ENCODE peak calls at places on chromosomes 5 and 9, in seven cellular contexts. One of them, this sample, is unnamed.

GRCh38 chr5:140116716-140117115 is 2.8 kb downstream of the PURA start:
- DNase-seq in mesenchymal stem cell: no peak
- DNase-seq in HepG2: no peak
- DNase-seq in A549: peak; percentile 20
- DNase-seq in fibroblast of lung: no peak
- DNase-seq in OCI-LY7: peak; percentile 43
- DNase-seq in H1: no peak
- DNase-seq in this sample: peak; percentile 53

GRCh38 chr5:140590861-140591260 is 26.2 kb downstream of the SLC35A4 start:
- DNase-seq in mesenchymal stem cell: no peak
- DNase-seq in H1: no peak
- DNase-seq in fibroblast of lung: no peak
- DNase-seq in HepG2: no peak
- DNase-seq in A549: no peak
- DNase-seq in OCI-LY7: no peak
- DNase-seq in this sample: no peak

GRCh38 chr5:1140188-1140817 is 28.4 kb upstream of the SLC12A7 start:
- DNase-seq in HepG2: peak; percentile 54
- DNase-seq in OCI-LY7: peak; percentile 90
- DNase-seq in H1: peak; percentile 36
- DNase-seq in A549: peak; percentile 67
- DNase-seq in mesenchymal stem cell: peak; percentile 59
- DNase-seq in fibroblast of lung: peak; percentile 28
- DNase-seq in this sample: peak; percentile 80

GRCh38 chr5:119840175-119840574 is 210.8 kb downstream of the FAM170A start:
- DNase-seq in H1: no peak
- DNase-seq in OCI-LY7: no peak
- DNase-seq in HepG2: no peak
- DNase-seq in mesenchymal stem cell: no peak
- DNase-seq in fibroblast of lung: peak; percentile 9
- DNase-seq in A549: no peak
- DNase-seq in this sample: no peak

GRCh38 chr9:35919212-35920003 is 10.1 kb downstream of the SPAAR start:
- DNase-seq in mesenchymal stem cell: no peak
- DNase-seq in A549: no peak
- DNase-seq in fibroblast of lung: no peak
- DNase-seq in HepG2: no peak
- DNase-seq in H1: no peak
- DNase-seq in OCI-LY7: no peak
- DNase-seq in this sample: no peak

GRCh38 chr9:133907302-133907880 is 84.7 kb downstream of the VAV2 start:
- DNase-seq in H1: no peak
- DNase-seq in HepG2: no peak
- DNase-seq in fibroblast of lung: no peak
- DNase-seq in A549: no peak
- DNase-seq in mesenchymal stem cell: no peak
- DNase-seq in OCI-LY7: no peak
- DNase-seq in this sample: no peak

GRCh38 chr9:32339424-32339823 is 45.0 kb upstream of the ACO1 start:
- DNase-seq in HepG2: no peak
- DNase-seq in mesenchymal stem cell: no peak
- DNase-seq in A549: no peak
- DNase-seq in fibroblast of lung: no peak
- DNase-seq in H1: no peak
- DNase-seq in OCI-LY7: peak; percentile 7
- DNase-seq in this sample: peak; percentile 19

GRCh38 chr9:26814799-26815198 is 77.8 kb downstream of the CAAP1 start:
- DNase-seq in H1: no peak
- DNase-seq in mesenchymal stem cell: no peak
- DNase-seq in HepG2: no peak
- DNase-seq in A549: no peak
- DNase-seq in fibroblast of lung: no peak
- DNase-seq in OCI-LY7: no peak
- DNase-seq in this sample: no peak

GRCh38 chr5:170542691-170543275 is 39.0 kb downstream of the KCNIP1 start:
- DNase-seq in fibroblast of lung: no peak
- DNase-seq in A549: no peak
- DNase-seq in H1: no peak
- DNase-seq in mesenchymal stem cell: no peak
- DNase-seq in OCI-LY7: no peak
- DNase-seq in HepG2: no peak
- DNase-seq in this sample: no peak

GRCh38 chr9:105360344-105360743 is 87.5 kb upstream of the FSD1L start:
- DNase-seq in HepG2: no peak
- DNase-seq in fibroblast of lung: no peak
- DNase-seq in H1: no peak
- DNase-seq in A549: peak; percentile 4
- DNase-seq in OCI-LY7: peak; percentile 17
- DNase-seq in mesenchymal stem cell: no peak
- DNase-seq in this sample: no peak

GRCh38 chr9:83511051-83511450 is 27.1 kb downstream of the FRMD3 start:
- DNase-seq in A549: no peak
- DNase-seq in mesenchymal stem cell: peak; percentile 2
- DNase-seq in OCI-LY7: no peak
- DNase-seq in H1: no peak
- DNase-seq in fibroblast of lung: no peak
- DNase-seq in HepG2: no peak
- DNase-seq in this sample: peak; percentile 79

GRCh38 chr9:90124961-90125360 is 517.7 kb downstream of the DIRAS2 start:
- DNase-seq in H1: no peak
- DNase-seq in OCI-LY7: no peak
- DNase-seq in mesenchymal stem cell: peak; percentile 74
- DNase-seq in HepG2: no peak
- DNase-seq in A549: no peak
- DNase-seq in fibroblast of lung: peak; percentile 65
- DNase-seq in this sample: no peak

GRCh38 chr9:111952559-111952958 is 55.9 kb downstream of the UGCG start:
- DNase-seq in H1: no peak
- DNase-seq in fibroblast of lung: peak; percentile 75
- DNase-seq in HepG2: no peak
- DNase-seq in OCI-LY7: no peak
- DNase-seq in A549: no peak
- DNase-seq in mesenchymal stem cell: peak; percentile 79
- DNase-seq in this sample: peak; percentile 67

GRCh38 chr5:157555031-157555640 is 20.4 kb downstream of the ADAM19 start:
- DNase-seq in A549: no peak
- DNase-seq in HepG2: no peak
- DNase-seq in mesenchymal stem cell: no peak
- DNase-seq in H1: no peak
- DNase-seq in fibroblast of lung: no peak
- DNase-seq in OCI-LY7: no peak
- DNase-seq in this sample: no peak

GRCh38 chr9:87267701-87268100 is 230.0 kb upstream of the DAPK1 start:
- DNase-seq in mesenchymal stem cell: no peak
- DNase-seq in A549: no peak
- DNase-seq in HepG2: no peak
- DNase-seq in H1: no peak
- DNase-seq in OCI-LY7: no peak
- DNase-seq in fibroblast of lung: no peak
- DNase-seq in this sample: no peak

GRCh38 chr5:139652788-139653241 is 4.7 kb downstream of the CXXC5 start:
- DNase-seq in H1: no peak
- DNase-seq in fibroblast of lung: no peak
- DNase-seq in A549: no peak
- DNase-seq in mesenchymal stem cell: peak; percentile 88
- DNase-seq in OCI-LY7: peak; percentile 49
- DNase-seq in HepG2: no peak
- DNase-seq in this sample: no peak

GRCh38 chr5:8396756-8397155 is 527.8 kb downstream of the MTRR start:
- DNase-seq in A549: no peak
- DNase-seq in HepG2: no peak
- DNase-seq in H1: no peak
- DNase-seq in fibroblast of lung: peak; percentile 21
- DNase-seq in OCI-LY7: no peak
- DNase-seq in mesenchymal stem cell: no peak
- DNase-seq in this sample: peak; percentile 49

GRCh38 chr9:78856144-78856543 is 559.2 kb downstream of the PSAT1 start:
- DNase-seq in OCI-LY7: no peak
- DNase-seq in fibroblast of lung: no peak
- DNase-seq in HepG2: no peak
- DNase-seq in mesenchymal stem cell: no peak
- DNase-seq in A549: no peak
- DNase-seq in H1: no peak
- DNase-seq in this sample: peak; percentile 16

GRCh38 chr9:70413427-70413797 is 1.0 kb downstream of the KLF9 start:
- DNase-seq in A549: no peak
- DNase-seq in H1: no peak
- DNase-seq in fibroblast of lung: no peak
- DNase-seq in OCI-LY7: no peak
- DNase-seq in mesenchymal stem cell: no peak
- DNase-seq in HepG2: no peak
- DNase-seq in this sample: no peak

GRCh38 chr5:128144491-128144890 is 60.9 kb downstream of the SLC12A2 start:
- DNase-seq in mesenchymal stem cell: peak; percentile 50
- DNase-seq in H1: no peak
- DNase-seq in OCI-LY7: no peak
- DNase-seq in HepG2: peak; percentile 0
- DNase-seq in A549: no peak
- DNase-seq in fibroblast of lung: no peak
- DNase-seq in this sample: no peak

GRCh38 chr9:34370970-34371880 is 5.5 kb downstream of the MYORG start:
- DNase-seq in H1: no peak
- DNase-seq in fibroblast of lung: peak; percentile 11
- DNase-seq in A549: no peak
- DNase-seq in OCI-LY7: no peak
- DNase-seq in mesenchymal stem cell: no peak
- DNase-seq in HepG2: no peak
- DNase-seq in this sample: no peak
- H3K4me2 ChIP-seq in H1: no peak overlapping the region
- H3K4me2 ChIP-seq in fibroblast of lung: peak overlapping the region; percentile 64
- H3K4me2 ChIP-seq in A549: no peak overlapping the region
- H3K4me2 ChIP-seq in OCI-LY7: no peak overlapping the region
- H3K4me2 ChIP-seq in mesenchymal stem cell: no peak overlapping the region
- H3K4me2 ChIP-seq in HepG2: no peak overlapping the region
- H3K4me2 ChIP-seq in this sample: no peak overlapping the region

DNA sequence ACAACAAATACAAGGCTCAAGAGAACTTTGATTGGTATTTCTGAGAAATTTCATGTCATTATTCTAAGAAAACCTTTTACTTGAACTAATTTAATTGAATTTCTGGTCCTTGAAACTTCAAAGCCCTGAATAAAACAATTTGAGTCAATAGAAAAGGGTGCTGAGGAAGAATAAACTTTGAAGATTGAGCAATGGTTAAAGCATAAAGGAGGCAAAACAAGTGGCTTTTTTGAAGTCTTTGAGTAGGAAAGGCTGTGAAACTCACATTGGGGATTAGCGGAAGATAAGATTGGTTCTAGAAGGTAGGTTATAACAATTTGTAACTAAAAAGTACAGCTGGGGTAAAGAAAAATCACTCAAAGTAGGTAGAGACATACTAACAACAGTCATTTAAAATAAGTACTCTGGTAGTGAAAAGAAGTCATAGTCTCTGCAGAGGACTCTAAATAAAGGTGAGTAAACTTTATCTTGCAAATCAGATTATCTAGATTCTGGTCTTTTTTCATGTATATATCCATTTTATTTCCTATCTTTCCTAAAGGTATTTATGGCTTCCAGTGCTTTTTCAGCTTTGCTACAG is 6.4 kb upstream of the PLPP1 start:
- DNase-seq in OCI-LY7: no peak
- DNase-seq in H1: no peak
- DNase-seq in HepG2: no peak
- DNase-seq in A549: no peak
- DNase-seq in fibroblast of lung: no peak
- DNase-seq in mesenchymal stem cell: no peak
- DNase-seq in this sample: no peak
- H3K4me2 ChIP-seq in OCI-LY7: no peak overlapping the region
- H3K4me2 ChIP-seq in H1: no peak overlapping the region
- H3K4me2 ChIP-seq in HepG2: no peak overlapping the region
- H3K4me2 ChIP-seq in A549: no peak overlapping the region
- H3K4me2 ChIP-seq in fibroblast of lung: no peak overlapping the region
- H3K4me2 ChIP-seq in mesenchymal stem cell: no peak overlapping the region
- H3K4me2 ChIP-seq in this sample: no peak overlapping the region

GRCh38 chr5:88486466-88486865 is 217.8 kb upstream of the TMEM161B start:
- DNase-seq in HepG2: no peak
- DNase-seq in H1: no peak
- DNase-seq in OCI-LY7: no peak
- DNase-seq in A549: no peak
- DNase-seq in mesenchymal stem cell: no peak
- DNase-seq in fibroblast of lung: no peak
- DNase-seq in this sample: no peak

GRCh38 chr5:88480766-88481499 is 212.3 kb upstream of the TMEM161B start:
- DNase-seq in HepG2: no peak
- DNase-seq in A549: no peak
- DNase-seq in mesenchymal stem cell: no peak
- DNase-seq in OCI-LY7: no peak
- DNase-seq in H1: no peak
- DNase-seq in fibroblast of lung: no peak
- DNase-seq in this sample: no peak

GRCh38 chr5:88488566-88488965 is 219.9 kb upstream of the TMEM161B start:
- DNase-seq in H1: no peak
- DNase-seq in HepG2: no peak
- DNase-seq in OCI-LY7: no peak
- DNase-seq in fibroblast of lung: no peak
- DNase-seq in mesenchymal stem cell: no peak
- DNase-seq in A549: no peak
- DNase-seq in this sample: no peak

GRCh38 chr5:88480245-88480644 is 211.6 kb upstream of the TMEM161B start:
- DNase-seq in fibroblast of lung: no peak
- DNase-seq in OCI-LY7: no peak
- DNase-seq in A549: no peak
- DNase-seq in H1: no peak
- DNase-seq in mesenchymal stem cell: no peak
- DNase-seq in HepG2: no peak
- DNase-seq in this sample: no peak

GRCh38 chr5:88484367-88484766 is 215.7 kb upstream of the TMEM161B start:
- DNase-seq in H1: no peak
- DNase-seq in OCI-LY7: no peak
- DNase-seq in fibroblast of lung: no peak
- DNase-seq in HepG2: no peak
- DNase-seq in mesenchymal stem cell: no peak
- DNase-seq in A549: no peak
- DNase-seq in this sample: no peak
- H3K4me2 ChIP-seq in H1: no peak overlapping the region
- H3K4me2 ChIP-seq in OCI-LY7: no peak overlapping the region
- H3K4me2 ChIP-seq in fibroblast of lung: no peak overlapping the region
- H3K4me2 ChIP-seq in HepG2: no peak overlapping the region
- H3K4me2 ChIP-seq in mesenchymal stem cell: no peak overlapping the region
- H3K4me2 ChIP-seq in A549: no peak overlapping the region
- H3K4me2 ChIP-seq in this sample: no peak overlapping the region

GRCh38 chr5:132447196-132447595 is 43.4 kb downstream of the IRF1 start:
- DNase-seq in fibroblast of lung: no peak
- DNase-seq in HepG2: no peak
- DNase-seq in A549: no peak
- DNase-seq in H1: no peak
- DNase-seq in mesenchymal stem cell: no peak
- DNase-seq in OCI-LY7: no peak
- DNase-seq in this sample: no peak

GRCh38 chr5:132446621-132447020 is 44.0 kb downstream of the IRF1 start:
- DNase-seq in mesenchymal stem cell: peak; percentile 77
- DNase-seq in fibroblast of lung: peak; percentile 88
- DNase-seq in H1: no peak
- DNase-seq in A549: no peak
- DNase-seq in HepG2: no peak
- DNase-seq in OCI-LY7: no peak
- DNase-seq in this sample: no peak

GRCh38 chr5:132445640-132445923 is 45.0 kb downstream of the IRF1 start:
- DNase-seq in A549: no peak
- DNase-seq in fibroblast of lung: no peak
- DNase-seq in H1: no peak
- DNase-seq in HepG2: no peak
- DNase-seq in OCI-LY7: no peak
- DNase-seq in mesenchymal stem cell: no peak
- DNase-seq in this sample: no peak

GRCh38 chr5:132444841-132445639 is 45.5 kb downstream of the IRF1 start:
- DNase-seq in OCI-LY7: no peak
- DNase-seq in mesenchymal stem cell: no peak
- DNase-seq in H1: no peak
- DNase-seq in HepG2: no peak
- DNase-seq in A549: no peak
- DNase-seq in fibroblast of lung: no peak
- DNase-seq in this sample: peak; percentile 37

GRCh38 chr5:132445930-132446329 is 44.6 kb downstream of the IRF1 start:
- DNase-seq in A549: no peak
- DNase-seq in OCI-LY7: no peak
- DNase-seq in H1: no peak
- DNase-seq in fibroblast of lung: no peak
- DNase-seq in mesenchymal stem cell: no peak
- DNase-seq in HepG2: no peak
- DNase-seq in this sample: no peak
- H3K4me2 ChIP-seq in A549: no peak overlapping the region
- H3K4me2 ChIP-seq in OCI-LY7: no peak overlapping the region
- H3K4me2 ChIP-seq in H1: no peak overlapping the region
- H3K4me2 ChIP-seq in fibroblast of lung: no peak overlapping the region
- H3K4me2 ChIP-seq in mesenchymal stem cell: no peak overlapping the region
- H3K4me2 ChIP-seq in HepG2: no peak overlapping the region
- H3K4me2 ChIP-seq in this sample: no peak overlapping the region